ENCODE peak calls at places on chromosomes 4 and X, in five cellular contexts. One of them, this sample, is unnamed.

GRCh38 chrX:13469963-13470679 is 99.3 kb upstream of the EGFL6 start:
- DNase-seq in stomach: no peak
- DNase-seq in endothelial cell of umbilical vein: peak; percentile 50
- DNase-seq in H1: no peak
- DNase-seq in HCT116: no peak
- DNase-seq in this sample: no peak

GRCh38 chrX:38262715-38263620 is 42.3 kb upstream of the SRPX start:
- DNase-seq in stomach: no peak
- DNase-seq in endothelial cell of umbilical vein: peak; percentile 29
- DNase-seq in H1: no peak
- DNase-seq in HCT116: no peak
- DNase-seq in this sample: peak; percentile 23

GRCh38 chrX:120755066-120755846 is 120.4 kb downstream of the CT47B1 start:
- DNase-seq in stomach: no peak
- DNase-seq in endothelial cell of umbilical vein: no peak
- DNase-seq in H1: no peak
- DNase-seq in HCT116: no peak
- DNase-seq in this sample: peak; percentile 26

GRCh38 chr4:71261633-71262121 is 77.1 kb upstream of the SLC4A4 start:
- DNase-seq in stomach: no peak
- DNase-seq in endothelial cell of umbilical vein: no peak
- DNase-seq in H1: no peak
- DNase-seq in HCT116: no peak
- DNase-seq in this sample: no peak

GRCh38 chr4:7500404-7500803 is 65.7 kb upstream of the PSAPL1 start:
- DNase-seq in stomach: no peak
- DNase-seq in endothelial cell of umbilical vein: no peak
- DNase-seq in H1: no peak
- DNase-seq in HCT116: no peak
- DNase-seq in this sample: no peak

GRCh38 chr4:119084503-119084902 is 51.1 kb upstream of the MYOZ2 start:
- DNase-seq in stomach: no peak
- DNase-seq in endothelial cell of umbilical vein: no peak
- DNase-seq in H1: no peak
- DNase-seq in HCT116: no peak
- DNase-seq in this sample: no peak

GRCh38 chr4:77433102-77433733 is 172.4 kb upstream of the CXCL13 start:
- DNase-seq in stomach: no peak
- DNase-seq in endothelial cell of umbilical vein: peak; percentile 56
- DNase-seq in H1: no peak
- DNase-seq in HCT116: peak; percentile 42
- DNase-seq in this sample: no peak

GRCh38 chr4:168631241-168632151 is 134.6 kb downstream of the PALLD start:
- DNase-seq in stomach: peak; percentile 69
- DNase-seq in endothelial cell of umbilical vein: peak; percentile 72
- DNase-seq in H1: peak; percentile 36
- DNase-seq in HCT116: no peak
- DNase-seq in this sample: peak; percentile 54

GRCh38 chr4:19783667-19784223 is 468.0 kb upstream of the SLIT2 start:
- DNase-seq in stomach: no peak
- DNase-seq in endothelial cell of umbilical vein: no peak
- DNase-seq in H1: no peak
- DNase-seq in HCT116: no peak
- DNase-seq in this sample: no peak

GRCh38 chr4:1249731-1250526 is 999 bp upstream of the CTBP1 start:
- DNase-seq in stomach: no peak
- DNase-seq in endothelial cell of umbilical vein: peak; percentile 6
- DNase-seq in H1: no peak
- DNase-seq in HCT116: no peak
- DNase-seq in this sample: peak; percentile 69

GRCh38 chr4:673349-674091 is 556 bp downstream of the ATP5ME start:
- DNase-seq in stomach: peak; percentile 53
- DNase-seq in endothelial cell of umbilical vein: peak; percentile 21
- DNase-seq in H1: no peak
- DNase-seq in HCT116: no peak
- DNase-seq in this sample: peak; percentile 93

GRCh38 chr4:105895324-105895608 is at the start of gene NPNT:
- DNase-seq in stomach: no peak
- DNase-seq in endothelial cell of umbilical vein: no peak
- DNase-seq in H1: no peak
- DNase-seq in HCT116: no peak
- DNase-seq in this sample: peak; percentile 73

GRCh38 chr4:64394469-64394868 is 14.8 kb downstream of the TECRL start:
- DNase-seq in stomach: no peak
- DNase-seq in endothelial cell of umbilical vein: no peak
- DNase-seq in H1: no peak
- DNase-seq in HCT116: no peak
- DNase-seq in this sample: no peak

GRCh38 chr4:67687639-67688038 is 13.3 kb downstream of the UBA6 start:
- DNase-seq in stomach: no peak
- DNase-seq in endothelial cell of umbilical vein: no peak
- DNase-seq in H1: no peak
- DNase-seq in HCT116: no peak
- DNase-seq in this sample: no peak

GRCh38 chr4:5458676-5459075 is 249.7 kb downstream of the EVC2 start:
- DNase-seq in stomach: no peak
- DNase-seq in endothelial cell of umbilical vein: no peak
- DNase-seq in H1: no peak
- DNase-seq in HCT116: no peak
- DNase-seq in this sample: no peak

GRCh38 chr4:121277194-121278105 is 103.4 kb downstream of the QRFPR start:
- DNase-seq in stomach: no peak
- DNase-seq in endothelial cell of umbilical vein: no peak
- DNase-seq in H1: no peak
- DNase-seq in HCT116: peak; percentile 42
- DNase-seq in this sample: no peak

GRCh38 chr4:42519803-42520417 is 122.6 kb downstream of the SHISA3 start:
- DNase-seq in stomach: peak; percentile 57
- DNase-seq in endothelial cell of umbilical vein: peak; percentile 74
- DNase-seq in H1: no peak
- DNase-seq in HCT116: peak; percentile 28
- DNase-seq in this sample: no peak

GRCh38 chr4:188428935-188429334 is 289.7 kb downstream of the TRIML1 start:
- DNase-seq in stomach: no peak
- DNase-seq in endothelial cell of umbilical vein: no peak
- DNase-seq in H1: no peak
- DNase-seq in HCT116: no peak
- DNase-seq in this sample: no peak

GRCh38 chr4:140790765-140791164 is 34.6 kb upstream of the TBC1D9 start:
- DNase-seq in stomach: no peak
- DNase-seq in endothelial cell of umbilical vein: no peak
- DNase-seq in H1: no peak
- DNase-seq in HCT116: no peak
- DNase-seq in this sample: no peak

GRCh38 chr4:39664828-39665731 is 26.4 kb upstream of the SMIM14 start:
- DNase-seq in stomach: no peak
- DNase-seq in endothelial cell of umbilical vein: no peak
- DNase-seq in H1: no peak
- DNase-seq in HCT116: no peak
- DNase-seq in this sample: no peak

GRCh38 chr4:99946346-99947189 is at the start of gene DNAJB14:
- DNase-seq in stomach: peak; percentile 83
- DNase-seq in endothelial cell of umbilical vein: peak; percentile 81
- DNase-seq in H1: no peak
- DNase-seq in HCT116: peak; percentile 55
- DNase-seq in this sample: peak; percentile 96
- TF ChIP-seq POLR2A in stomach: no peak
- TF ChIP-seq POLR2A in endothelial cell of umbilical vein: peak; percentile 58
- TF ChIP-seq POLR2A in H1: peak; percentile 96
- TF ChIP-seq POLR2A in HCT116: peak; percentile 57
- TF ChIP-seq POLR2A in this sample: peak; percentile 71

GRCh38 chrX:146456058-146456457 is 353.5 kb upstream of the CXorf51B start:
- DNase-seq in stomach: no peak
- DNase-seq in endothelial cell of umbilical vein: no peak
- DNase-seq in H1: no peak
- DNase-seq in HCT116: no peak
- DNase-seq in this sample: no peak
- TF ChIP-seq POLR2AphosphoS5 in stomach: no peak
- TF ChIP-seq POLR2AphosphoS5 in endothelial cell of umbilical vein: no peak
- TF ChIP-seq POLR2AphosphoS5 in H1: no peak
- TF ChIP-seq POLR2AphosphoS5 in HCT116: no peak
- TF ChIP-seq POLR2AphosphoS5 in this sample: no peak

DNA sequence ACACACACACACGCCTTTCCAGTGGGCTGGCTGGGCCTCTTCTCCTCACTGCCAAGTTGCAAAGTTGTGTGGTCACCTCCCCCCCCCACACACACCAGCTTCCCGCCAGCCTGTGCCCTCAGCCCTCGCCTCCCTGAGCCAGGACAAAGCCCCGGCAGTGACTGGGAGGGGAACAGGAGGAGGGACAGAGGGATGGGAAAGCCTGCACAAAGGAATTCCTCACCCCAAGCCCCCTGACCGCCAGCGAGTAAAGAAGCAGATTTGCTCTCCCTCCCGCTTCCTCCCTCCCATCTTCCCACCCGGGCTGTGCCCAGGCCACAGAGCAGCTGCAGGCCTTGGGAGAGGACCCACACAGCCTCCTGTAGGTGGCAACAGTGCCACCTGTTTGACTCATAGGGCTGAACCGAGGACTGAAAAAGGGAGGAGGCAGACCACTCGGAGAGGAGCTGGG is at the start of gene GDPD2:
- DNase-seq in stomach: peak; percentile 39
- DNase-seq in endothelial cell of umbilical vein: no peak
- DNase-seq in H1: peak; percentile 61
- DNase-seq in HCT116: no peak
- DNase-seq in this sample: peak; percentile 20
- TF ChIP-seq CTCF in stomach: no peak
- TF ChIP-seq CTCF in endothelial cell of umbilical vein: no peak
- TF ChIP-seq CTCF in H1: peak; percentile 8
- TF ChIP-seq CTCF in HCT116: peak; percentile 23
- TF ChIP-seq CTCF in this sample: no peak

DNA sequence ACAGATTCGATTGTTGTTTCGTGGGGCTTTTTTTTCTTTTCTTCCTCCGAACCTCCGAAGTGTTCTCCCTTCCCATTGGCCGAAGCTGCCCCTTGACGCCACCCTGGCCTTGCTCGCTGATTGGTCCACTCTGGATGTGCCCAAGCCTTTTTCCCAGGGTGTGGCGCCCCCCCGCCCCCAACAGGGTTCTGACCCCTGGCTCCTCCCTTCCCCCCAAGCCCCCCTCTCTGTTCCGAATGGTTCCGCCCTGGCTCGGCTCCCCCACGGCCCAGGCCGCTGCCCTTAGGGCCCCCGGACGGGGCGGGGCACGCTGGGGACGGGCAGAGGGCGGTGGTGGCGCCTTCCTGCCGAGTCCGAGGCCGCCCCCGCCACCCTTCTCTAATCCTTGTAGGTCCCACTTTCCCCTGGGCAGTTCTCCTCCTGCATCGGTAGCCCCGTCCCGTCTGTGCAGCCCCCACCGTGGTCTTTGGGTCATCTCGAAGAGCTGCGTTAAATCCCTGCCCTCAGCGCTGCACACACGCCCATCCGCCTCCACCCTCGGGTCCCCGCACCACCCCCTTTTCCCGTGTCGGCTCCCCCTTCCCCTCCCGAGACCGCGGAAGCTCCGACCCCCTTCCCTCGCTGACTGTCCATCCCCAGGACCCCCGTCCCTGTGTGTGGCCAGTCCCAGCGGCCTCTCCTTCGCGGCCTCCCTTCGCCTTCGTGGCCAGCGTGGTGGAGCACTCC is 25.6 kb downstream of the UTP14A start:
- DNase-seq in stomach: peak; percentile 88
- DNase-seq in endothelial cell of umbilical vein: peak; percentile 78
- DNase-seq in H1: peak; percentile 64
- DNase-seq in HCT116: peak; percentile 79
- DNase-seq in this sample: peak; percentile 94
- TF ChIP-seq POLR2A in stomach: no peak
- TF ChIP-seq POLR2A in endothelial cell of umbilical vein: peak; percentile 11
- TF ChIP-seq POLR2A in H1: no peak
- TF ChIP-seq POLR2A in HCT116: no peak
- TF ChIP-seq POLR2A in this sample: no peak

This sample was measured in upper lobe of left lung.